ENCODE peak calls at places on chromosome 6, in five cellular contexts. G, J, B, X and Q are unnamed samples.

GRCh38 chr6:127420558-127420957 is 38.6 kb downstream of the KIAA0408 start:
- DNase-seq in G (peak; percentile 83), J (peak; percentile 48), B (no peak), X (peak; percentile 63), Q (no peak)

GRCh38 chr6:30041821-30042220 is 19.2 kb upstream of the POLR1H start:
- DNase-seq in G (no peak), J (no peak), B (no peak), X (no peak), Q (no peak)

GRCh38 chr6:133079901-133080300 is 161.3 kb upstream of the EYA4 start:
- DNase-seq in G (no peak), J (no peak), B (no peak), X (no peak), Q (no peak)

GRCh38 chr6:14520029-14520428 is 402.5 kb downstream of the CD83 start:
- DNase-seq in G (no peak), J (no peak), B (no peak), X (no peak), Q (no peak)

GRCh38 chr6:144377586-144377985 is 92.5 kb downstream of the UTRN start:
- DNase-seq in G (no peak), J (no peak), B (peak; percentile 83), X (no peak), Q (no peak)

GRCh38 chr6:112841553-112842337 is 494.6 kb downstream of the RFPL4B start:
- DNase-seq in G (no peak), J (no peak), B (no peak), X (no peak), Q (no peak)

GRCh38 chr6:105883966-105884365 is 202.2 kb upstream of the PRDM1 start:
- DNase-seq in G (no peak), J (no peak), B (no peak), X (no peak), Q (no peak)

GRCh38 chr6:35295521-35296315 is 1.9 kb upstream of the DEF6 start:
- DNase-seq in G (no peak), J (no peak), B (no peak), X (no peak), Q (no peak)

GRCh38 chr6:123812621-123813020 is 9.0 kb downstream of the NKAIN2 start:
- DNase-seq in G (no peak), J (peak; percentile 67), B (no peak), X (no peak), Q (no peak)

GRCh38 chr6:125596020-125596419 is 153.4 kb upstream of the HEY2 start:
- DNase-seq in G (no peak), J (no peak), B (no peak), X (no peak), Q (no peak)